ENCODE peak calls at places on chromosomes 4 and X, in five cellular contexts. Y is ovary, E is fibroblast of mammary gland, J is GM20000, C is fibroblast of lung. U is an unnamed sample.
A peak's percentile ranks its signal among the peaks of the same experiment; 100 is the strongest.

GRCh38 chr4:86974481-86975050 is 39.8 kb downstream of the AFF1 start:
- DNase-seq in Y (no peak), E (no peak), J (no peak), C (no peak), U (no peak)

GRCh38 chr4:54625391-54625790 is 32.4 kb upstream of the KIT start:
- DNase-seq in Y (peak; percentile 42), E (no peak), J (no peak), C (no peak), U (no peak)

GRCh38 chrX:68684291-68684918 is 36.9 kb downstream of the STARD8 start:
- DNase-seq in Y (no peak), E (no peak), J (peak; percentile 14), C (no peak), U (no peak)

GRCh38 chr4:79528241-79528706 is 120.2 kb upstream of the GK2 start:
- DNase-seq in Y (no peak), E (peak; percentile 1), J (no peak), C (peak; percentile 61), U (no peak)

GRCh38 chrX:3268804-3269203 is 77.6 kb downstream of the MXRA5 start:
- DNase-seq in Y (no peak), E (peak; percentile 76), J (no peak), C (peak; percentile 61), U (no peak)

GRCh38 chrX:9844936-9845573 is 58.8 kb downstream of the SHROOM2 start:
- DNase-seq in Y (no peak), E (no peak), J (no peak), C (no peak), U (no peak)

GRCh38 chr4:8304827-8305695 is 35.5 kb downstream of the HTRA3 start:
- DNase-seq in Y (no peak), E (no peak), J (no peak), C (no peak), U (no peak)

GRCh38 chr4:48779095-48779997 is 733 bp downstream of the FRYL start:
- DNase-seq in Y (peak; percentile 42), E (peak; percentile 38), J (peak; percentile 84), C (peak; percentile 62), U (peak; percentile 77)

GRCh38 chr4:70722199-70722791 is 531 bp downstream of the RUFY3 start:
- DNase-seq in Y (peak; percentile 21), E (peak; percentile 88), J (no peak), C (peak; percentile 89), U (peak; percentile 51)

GRCh38 chr4:140152015-140152703 is 1.8 kb downstream of the MAML3 start:
- DNase-seq in Y (peak; percentile 84), E (no peak), J (peak; percentile 73), C (no peak), U (peak; percentile 83)

GRCh38 chr4:7101692-7102515 is 34.0 kb upstream of the GRPEL1 start:
- DNase-seq in Y (peak; percentile 73), E (peak; percentile 64), J (peak; percentile 82), C (peak; percentile 61), U (peak; percentile 18)

GRCh38 chr4:79455216-79455615 is 47.2 kb upstream of the GK2 start:
- DNase-seq in Y (no peak), E (no peak), J (no peak), C (no peak), U (no peak)

GRCh38 chrX:123833387-123833786 is 26.5 kb upstream of the XIAP start:
- DNase-seq in Y (no peak), E (peak; percentile 53), J (peak; percentile 48), C (peak; percentile 15), U (peak; percentile 40)

GRCh38 chrX:9659571-9660195 is 106.0 kb downstream of the GPR143 start:
- DNase-seq in Y (no peak), E (no peak), J (no peak), C (no peak), U (no peak)

GRCh38 chrX:136607236-136607635 is 40.7 kb upstream of the CD40LG start:
- DNase-seq in Y (no peak), E (no peak), J (no peak), C (no peak), U (no peak)

GRCh38 chrX:1075741-1076140 is 136.7 kb downstream of the CRLF2 start:
- DNase-seq in Y (no peak), E (no peak), J (no peak), C (no peak), U (no peak)

GRCh38 chr4:6128221-6128871 is 72.0 kb downstream of the JAKMIP1 start:
- DNase-seq in Y (no peak), E (no peak), J (no peak), C (no peak), U (no peak)

DNA sequence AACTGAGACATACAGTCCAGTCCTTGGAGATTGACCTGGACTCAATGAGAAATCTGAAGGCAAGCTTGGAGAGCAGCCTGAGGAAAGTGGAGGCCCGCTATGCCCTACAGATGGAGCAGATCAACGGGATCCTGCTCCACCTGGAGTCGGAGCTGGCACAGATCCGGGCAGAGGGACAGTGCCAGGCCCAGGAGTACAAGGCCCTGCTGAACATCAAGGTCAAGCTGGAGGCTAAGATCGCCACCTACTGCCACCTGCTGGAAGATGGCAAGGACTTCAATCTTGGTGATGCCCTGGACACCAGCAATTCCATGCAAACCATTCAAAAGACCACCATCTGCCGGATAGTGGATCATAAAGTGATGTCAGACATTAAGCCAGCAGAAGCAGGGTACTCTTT is 20.4 kb upstream of the FRMPD3 start:
- DNase-seq in Y (no peak), E (peak; percentile 48), J (no peak), C (no peak), U (no peak)
- TF ChIP-seq CTCF in Y (no peak), E (peak; percentile 38), J (peak; percentile 9), C (peak; percentile 29), U (peak; percentile 20)

GRCh38 chr4:126603210-126603609 is 1029.5 kb upstream of the INTU start:
- DNase-seq in Y (no peak), E (no peak), J (no peak), C (no peak), U (no peak)

GRCh38 chr4:126603851-126604250 is 1028.9 kb upstream of the INTU start:
- DNase-seq in Y (no peak), E (no peak), J (no peak), C (no peak), U (no peak)

GRCh38 chr4:126604273-126604867 is 1028.4 kb upstream of the INTU start:
- DNase-seq in Y (no peak), E (peak; percentile 62), J (peak; percentile 17), C (peak; percentile 38), U (no peak)
- TF ChIP-seq CTCF in Y (no peak), E (peak; percentile 94), J (no peak), C (peak; percentile 80), U (no peak)

GRCh38 chr4:182089326-182089725 is 153.9 kb upstream of the TENM3 start:
- DNase-seq in Y (no peak), E (peak; percentile 22), J (no peak), C (no peak), U (no peak)
- TF ChIP-seq CTCF in Y (no peak), E (peak; percentile 31), J (peak; percentile 18), C (no peak), U (no peak)

DNA sequence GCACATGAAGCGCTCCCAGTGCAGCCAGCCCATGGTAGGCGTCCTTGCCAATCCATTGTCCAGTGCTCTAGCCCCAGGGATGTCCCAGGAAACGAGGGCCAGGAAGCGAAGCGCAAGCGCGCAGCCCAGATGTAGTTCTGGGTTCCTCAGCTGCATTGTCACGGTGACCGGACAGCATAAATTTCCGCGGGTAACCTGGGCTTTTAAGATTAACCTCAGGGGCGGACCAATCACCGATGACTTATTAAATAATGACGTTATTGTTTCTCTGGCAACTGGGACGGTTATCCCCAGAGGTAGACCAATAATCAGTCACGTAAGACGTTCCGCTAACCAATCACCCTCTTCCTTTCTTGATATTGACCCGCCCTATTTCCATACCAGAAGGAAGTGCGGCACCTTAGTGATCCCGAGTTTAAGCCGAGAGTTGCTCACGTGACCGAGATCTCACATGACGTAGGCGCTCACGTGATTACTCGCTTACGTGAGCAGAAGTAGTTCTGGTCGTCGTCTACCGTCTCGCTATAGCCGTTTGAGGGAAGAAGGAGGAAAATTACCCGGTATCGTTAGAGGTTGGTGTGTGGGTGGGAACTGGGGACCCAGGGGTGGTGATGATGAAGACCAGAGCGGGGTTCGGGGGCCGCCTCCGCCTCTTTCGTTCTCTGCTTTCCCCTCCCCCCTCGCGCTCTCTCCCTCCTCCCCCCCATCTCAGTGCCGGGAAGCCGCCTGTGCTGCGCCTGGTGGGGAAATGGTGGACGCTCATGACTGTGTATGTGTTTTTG is at the start of the genes GLA and HNRNPH2:
- DNase-seq in Y (peak; percentile 86), E (peak; percentile 99), J (peak; percentile 73), C (peak; percentile 98), U (peak; percentile 73)
- TF ChIP-seq CTCF in Y (no peak), E (no peak), J (no peak), C (no peak), U (no peak)

DNA sequence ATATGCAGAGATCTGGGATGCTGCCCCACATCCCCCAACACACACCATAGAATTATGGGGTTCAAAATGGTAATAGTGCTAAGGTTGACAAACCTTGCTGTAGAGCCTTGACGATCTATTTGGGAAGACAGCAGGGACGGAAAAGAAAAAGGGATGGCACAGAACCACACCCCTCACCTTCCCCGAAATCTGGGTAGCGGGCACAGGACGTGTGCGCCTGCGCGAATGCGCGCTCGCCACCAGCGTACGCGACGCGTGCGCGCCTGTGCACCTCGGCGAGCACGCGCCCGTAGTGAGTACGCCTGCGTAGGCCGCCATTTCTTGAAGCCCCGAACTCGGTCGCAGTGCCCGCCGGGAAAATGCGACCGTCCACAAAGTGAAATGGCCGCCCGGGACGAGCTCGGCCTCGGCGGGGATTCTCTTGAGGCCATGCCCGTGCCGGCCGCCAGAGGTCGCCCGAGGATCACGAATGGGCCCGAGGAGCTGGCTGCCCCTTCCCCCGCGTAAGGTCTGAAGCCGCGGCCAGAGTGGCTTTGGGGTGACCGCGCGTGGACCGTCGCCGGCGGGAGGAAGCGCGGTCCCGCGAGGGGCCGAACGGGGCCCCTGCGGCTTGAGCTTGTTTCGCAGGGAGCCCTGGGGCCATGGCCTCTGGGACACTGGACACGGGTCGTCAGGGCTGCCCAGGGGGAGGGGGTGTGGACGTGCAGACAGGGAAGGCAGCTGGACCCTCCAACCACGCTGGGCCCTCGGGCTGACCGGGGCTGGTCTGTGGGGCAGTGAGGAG is 43.7 kb downstream of the ZNF185 start:
- DNase-seq in Y (peak; percentile 88), E (peak; percentile 88), J (peak; percentile 91), C (peak; percentile 86), U (peak; percentile 83)
- TF ChIP-seq CTCF in Y (peak; percentile 60), E (peak; percentile 48), J (peak; percentile 58), C (peak; percentile 48), U (peak; percentile 66)

GRCh38 chr4:158209825-158210807 is at the start of gene TMEM144:
- DNase-seq in Y (peak; percentile 91), E (peak; percentile 88), J (peak; percentile 49), C (peak; percentile 93), U (no peak)
- TF ChIP-seq CTCF in Y (no peak), E (no peak), J (no peak), C (peak; percentile 26), U (no peak)

U was measured in CD4-positive, alpha-beta T cell.